ENCODE peak calls at places on chromosome 16, in six cellular contexts. F is NCI-H1092 treated with DMSO at 0.1 percent for 48 hours; X is retina; Z is stimulated activated CD8-positive, alpha-beta memory T cell treated with anti-CD3 and anti-CD28 coated beads, Interleukin-12 subunit alpha, Interleukin-12 subunit beta, amount 100 ng/mL, for 4 hours; Y is T-helper 2 cell; H is RCC 7860. G is an unnamed sample.

GRCh38 chr16:81493755-81494433 is 49.3 kb downstream of the CMIP start:
- DNase-seq in F (peak), X (peak), Z (peak), Y (no peak), H (peak), G (no peak)

GRCh38 chr16:78513838-78514237 is 414.4 kb downstream of the WWOX start:
- DNase-seq in F (no peak), X (no peak), Z (no peak), Y (no peak), H (no peak), G (no peak)

GRCh38 chr16:24729967-24730815 is 740 bp downstream of the TNRC6A start:
- DNase-seq in F (peak), X (peak), Z (no peak), Y (peak), H (no peak), G (peak)

GRCh38 chr16:78005881-78006280 is 16.5 kb upstream of the CLEC3A start:
- DNase-seq in F (peak), X (no peak), Z (no peak), Y (no peak), H (no peak), G (no peak)

GRCh38 chr16:85055503-85056210 is 28.1 kb downstream of the KIAA0513 start:
- DNase-seq in F (no peak), X (no peak), Z (peak), Y (peak), H (peak), G (peak)

GRCh38 chr16:65481956-65482355 is 360.1 kb upstream of the CDH11 start:
- DNase-seq in F (no peak), X (no peak), Z (no peak), Y (no peak), H (no peak), G (no peak)

GRCh38 chr16:87725596-87726235 is 40.1 kb downstream of the KLHDC4 start:
- DNase-seq in F (no peak), X (no peak), Z (no peak), Y (no peak), H (no peak), G (peak)

GRCh38 chr16:59116744-59117143 is 382.6 kb upstream of the GOT2 start:
- DNase-seq in F (no peak), X (no peak), Z (no peak), Y (no peak), H (no peak), G (no peak)

GRCh38 chr16:30741461-30741914 is 6.7 kb upstream of the PHKG2 start:
- DNase-seq in F (no peak), X (no peak), Z (no peak), Y (no peak), H (peak), G (no peak)